ENCODE peak calls at places on chromosome X, in ten cellular contexts. One of them, this sample, is unnamed.

GRCh38 chrX:119411959-119412358 is 12.8 kb downstream of the SLC25A43 start:
- DNase-seq in progenitor cell of endocrine pancreas: no peak
- DNase-seq in activated CD8-positive, alpha-beta memory T cell treated with anti-CD3 and anti-CD28 coated beads, Interleukin-2, amount 50 U/mL, for 48 hours: no peak
- DNase-seq in NCI-H1436: no peak
- DNase-seq in NCI-H524 treated with DMSO at 0.1 percent for 48 hours: no peak
- DNase-seq in H1: no peak
- DNase-seq in astrocyte of the spinal cord: no peak
- DNase-seq in H54: no peak
- DNase-seq in NCI-H1092: no peak
- DNase-seq in stimulated activated CD4-positive, alpha-beta T cell treated with anti-CD3 and anti-CD28 coated beads, Interleukin-1b, Interleukin-23, amount 100 ng/mL, for 24 hours: no peak
- DNase-seq in this sample: no peak

GRCh38 chrX:79130857-79131256 is 13.6 kb upstream of the GPR174 start:
- DNase-seq in NCI-H1092: no peak
- DNase-seq in H54: no peak
- DNase-seq in stimulated activated CD4-positive, alpha-beta T cell treated with anti-CD3 and anti-CD28 coated beads, Interleukin-1b, Interleukin-23, amount 100 ng/mL, for 24 hours: no peak
- DNase-seq in NCI-H1436: no peak
- DNase-seq in NCI-H524 treated with DMSO at 0.1 percent for 48 hours: no peak
- DNase-seq in progenitor cell of endocrine pancreas: no peak
- DNase-seq in activated CD8-positive, alpha-beta memory T cell treated with anti-CD3 and anti-CD28 coated beads, Interleukin-2, amount 50 U/mL, for 48 hours: no peak
- DNase-seq in astrocyte of the spinal cord: no peak
- DNase-seq in H1: no peak
- DNase-seq in this sample: no peak

GRCh38 chrX:80807606-80808159 is 2.0 kb downstream of the BRWD3 start:
- DNase-seq in astrocyte of the spinal cord: no peak
- DNase-seq in H1: no peak
- DNase-seq in progenitor cell of endocrine pancreas: no peak
- DNase-seq in NCI-H1092: peak
- DNase-seq in NCI-H1436: no peak
- DNase-seq in stimulated activated CD4-positive, alpha-beta T cell treated with anti-CD3 and anti-CD28 coated beads, Interleukin-1b, Interleukin-23, amount 100 ng/mL, for 24 hours: no peak
- DNase-seq in activated CD8-positive, alpha-beta memory T cell treated with anti-CD3 and anti-CD28 coated beads, Interleukin-2, amount 50 U/mL, for 48 hours: no peak
- DNase-seq in H54: no peak
- DNase-seq in NCI-H524 treated with DMSO at 0.1 percent for 48 hours: no peak
- DNase-seq in this sample: no peak

GRCh38 chrX:34915463-34916225 is 27.0 kb upstream of the FAM47B start:
- DNase-seq in astrocyte of the spinal cord: no peak
- DNase-seq in NCI-H1436: no peak
- DNase-seq in NCI-H524 treated with DMSO at 0.1 percent for 48 hours: no peak
- DNase-seq in activated CD8-positive, alpha-beta memory T cell treated with anti-CD3 and anti-CD28 coated beads, Interleukin-2, amount 50 U/mL, for 48 hours: no peak
- DNase-seq in H54: no peak
- DNase-seq in H1: no peak
- DNase-seq in NCI-H1092: no peak
- DNase-seq in stimulated activated CD4-positive, alpha-beta T cell treated with anti-CD3 and anti-CD28 coated beads, Interleukin-1b, Interleukin-23, amount 100 ng/mL, for 24 hours: no peak
- DNase-seq in progenitor cell of endocrine pancreas: no peak
- DNase-seq in this sample: no peak

GRCh38 chrX:9420513-9420912 is 44.3 kb upstream of the TBL1X start:
- DNase-seq in NCI-H524 treated with DMSO at 0.1 percent for 48 hours: no peak
- DNase-seq in H1: no peak
- DNase-seq in NCI-H1436: no peak
- DNase-seq in H54: no peak
- DNase-seq in progenitor cell of endocrine pancreas: no peak
- DNase-seq in NCI-H1092: no peak
- DNase-seq in astrocyte of the spinal cord: no peak
- DNase-seq in stimulated activated CD4-positive, alpha-beta T cell treated with anti-CD3 and anti-CD28 coated beads, Interleukin-1b, Interleukin-23, amount 100 ng/mL, for 24 hours: no peak
- DNase-seq in activated CD8-positive, alpha-beta memory T cell treated with anti-CD3 and anti-CD28 coated beads, Interleukin-2, amount 50 U/mL, for 48 hours: no peak
- DNase-seq in this sample: peak

GRCh38 chrX:35664838-35665237 is 133.3 kb upstream of the MAGEB16 start:
- DNase-seq in NCI-H524 treated with DMSO at 0.1 percent for 48 hours: peak
- DNase-seq in astrocyte of the spinal cord: no peak
- DNase-seq in H1: no peak
- DNase-seq in progenitor cell of endocrine pancreas: no peak
- DNase-seq in activated CD8-positive, alpha-beta memory T cell treated with anti-CD3 and anti-CD28 coated beads, Interleukin-2, amount 50 U/mL, for 48 hours: no peak
- DNase-seq in NCI-H1436: no peak
- DNase-seq in H54: no peak
- DNase-seq in stimulated activated CD4-positive, alpha-beta T cell treated with anti-CD3 and anti-CD28 coated beads, Interleukin-1b, Interleukin-23, amount 100 ng/mL, for 24 hours: no peak
- DNase-seq in NCI-H1092: no peak
- DNase-seq in this sample: no peak

GRCh38 chrX:150062292-150063137 is 124.2 kb upstream of the EOLA2 start:
- DNase-seq in activated CD8-positive, alpha-beta memory T cell treated with anti-CD3 and anti-CD28 coated beads, Interleukin-2, amount 50 U/mL, for 48 hours: no peak
- DNase-seq in progenitor cell of endocrine pancreas: no peak
- DNase-seq in H1: no peak
- DNase-seq in astrocyte of the spinal cord: peak
- DNase-seq in NCI-H524 treated with DMSO at 0.1 percent for 48 hours: no peak
- DNase-seq in H54: no peak
- DNase-seq in NCI-H1436: no peak
- DNase-seq in NCI-H1092: peak
- DNase-seq in stimulated activated CD4-positive, alpha-beta T cell treated with anti-CD3 and anti-CD28 coated beads, Interleukin-1b, Interleukin-23, amount 100 ng/mL, for 24 hours: no peak
- DNase-seq in this sample: peak

GRCh38 chrX:134406230-134406794 is 53.7 kb upstream of the HPRT1 start:
- DNase-seq in NCI-H1436: no peak
- DNase-seq in stimulated activated CD4-positive, alpha-beta T cell treated with anti-CD3 and anti-CD28 coated beads, Interleukin-1b, Interleukin-23, amount 100 ng/mL, for 24 hours: no peak
- DNase-seq in H54: no peak
- DNase-seq in activated CD8-positive, alpha-beta memory T cell treated with anti-CD3 and anti-CD28 coated beads, Interleukin-2, amount 50 U/mL, for 48 hours: no peak
- DNase-seq in H1: no peak
- DNase-seq in progenitor cell of endocrine pancreas: no peak
- DNase-seq in NCI-H524 treated with DMSO at 0.1 percent for 48 hours: no peak
- DNase-seq in astrocyte of the spinal cord: no peak
- DNase-seq in NCI-H1092: no peak
- DNase-seq in this sample: no peak

GRCh38 chrX:68428431-68428830 is 4.9 kb downstream of the OPHN1 start:
- DNase-seq in NCI-H524 treated with DMSO at 0.1 percent for 48 hours: peak
- DNase-seq in H1: no peak
- DNase-seq in activated CD8-positive, alpha-beta memory T cell treated with anti-CD3 and anti-CD28 coated beads, Interleukin-2, amount 50 U/mL, for 48 hours: no peak
- DNase-seq in NCI-H1436: no peak
- DNase-seq in H54: no peak
- DNase-seq in NCI-H1092: no peak
- DNase-seq in progenitor cell of endocrine pancreas: no peak
- DNase-seq in astrocyte of the spinal cord: peak
- DNase-seq in stimulated activated CD4-positive, alpha-beta T cell treated with anti-CD3 and anti-CD28 coated beads, Interleukin-1b, Interleukin-23, amount 100 ng/mL, for 24 hours: no peak
- DNase-seq in this sample: no peak

GRCh38 chrX:48107717-48108116 is 22.7 kb upstream of the SPACA5B start:
- DNase-seq in NCI-H524 treated with DMSO at 0.1 percent for 48 hours: no peak
- DNase-seq in activated CD8-positive, alpha-beta memory T cell treated with anti-CD3 and anti-CD28 coated beads, Interleukin-2, amount 50 U/mL, for 48 hours: no peak
- DNase-seq in astrocyte of the spinal cord: no peak
- DNase-seq in progenitor cell of endocrine pancreas: no peak
- DNase-seq in H54: no peak
- DNase-seq in H1: no peak
- DNase-seq in stimulated activated CD4-positive, alpha-beta T cell treated with anti-CD3 and anti-CD28 coated beads, Interleukin-1b, Interleukin-23, amount 100 ng/mL, for 24 hours: no peak
- DNase-seq in NCI-H1436: no peak
- DNase-seq in NCI-H1092: no peak
- DNase-seq in this sample: no peak

GRCh38 chrX:78643106-78643505 is 16.0 kb downstream of the RTL3 start:
- DNase-seq in progenitor cell of endocrine pancreas: no peak
- DNase-seq in H54: no peak
- DNase-seq in activated CD8-positive, alpha-beta memory T cell treated with anti-CD3 and anti-CD28 coated beads, Interleukin-2, amount 50 U/mL, for 48 hours: no peak
- DNase-seq in astrocyte of the spinal cord: peak
- DNase-seq in H1: no peak
- DNase-seq in stimulated activated CD4-positive, alpha-beta T cell treated with anti-CD3 and anti-CD28 coated beads, Interleukin-1b, Interleukin-23, amount 100 ng/mL, for 24 hours: no peak
- DNase-seq in NCI-H1436: no peak
- DNase-seq in NCI-H1092: no peak
- DNase-seq in NCI-H524 treated with DMSO at 0.1 percent for 48 hours: no peak
- DNase-seq in this sample: no peak

GRCh38 chrX:68090266-68090665 is 343.0 kb downstream of the OPHN1 start:
- DNase-seq in NCI-H524 treated with DMSO at 0.1 percent for 48 hours: no peak
- DNase-seq in stimulated activated CD4-positive, alpha-beta T cell treated with anti-CD3 and anti-CD28 coated beads, Interleukin-1b, Interleukin-23, amount 100 ng/mL, for 24 hours: no peak
- DNase-seq in NCI-H1092: peak
- DNase-seq in progenitor cell of endocrine pancreas: no peak
- DNase-seq in astrocyte of the spinal cord: no peak
- DNase-seq in activated CD8-positive, alpha-beta memory T cell treated with anti-CD3 and anti-CD28 coated beads, Interleukin-2, amount 50 U/mL, for 48 hours: no peak
- DNase-seq in H1: no peak
- DNase-seq in H54: no peak
- DNase-seq in NCI-H1436: no peak
- DNase-seq in this sample: no peak

GRCh38 chrX:40077176-40077575 is 20.6 kb downstream of the BCOR start:
- DNase-seq in stimulated activated CD4-positive, alpha-beta T cell treated with anti-CD3 and anti-CD28 coated beads, Interleukin-1b, Interleukin-23, amount 100 ng/mL, for 24 hours: no peak
- DNase-seq in astrocyte of the spinal cord: no peak
- DNase-seq in activated CD8-positive, alpha-beta memory T cell treated with anti-CD3 and anti-CD28 coated beads, Interleukin-2, amount 50 U/mL, for 48 hours: no peak
- DNase-seq in NCI-H1436: no peak
- DNase-seq in progenitor cell of endocrine pancreas: no peak
- DNase-seq in H1: no peak
- DNase-seq in NCI-H524 treated with DMSO at 0.1 percent for 48 hours: no peak
- DNase-seq in NCI-H1092: no peak
- DNase-seq in H54: no peak
- DNase-seq in this sample: no peak

GRCh38 chrX:24350217-24350616 is 10.2 kb upstream of the SUPT20HL1 start:
- DNase-seq in H54: no peak
- DNase-seq in astrocyte of the spinal cord: no peak
- DNase-seq in activated CD8-positive, alpha-beta memory T cell treated with anti-CD3 and anti-CD28 coated beads, Interleukin-2, amount 50 U/mL, for 48 hours: no peak
- DNase-seq in stimulated activated CD4-positive, alpha-beta T cell treated with anti-CD3 and anti-CD28 coated beads, Interleukin-1b, Interleukin-23, amount 100 ng/mL, for 24 hours: no peak
- DNase-seq in H1: no peak
- DNase-seq in NCI-H1436: no peak
- DNase-seq in progenitor cell of endocrine pancreas: no peak
- DNase-seq in NCI-H524 treated with DMSO at 0.1 percent for 48 hours: no peak
- DNase-seq in NCI-H1092: no peak
- DNase-seq in this sample: no peak

GRCh38 chrX:39843318-39843717 is 254.4 kb downstream of the BCOR start:
- DNase-seq in astrocyte of the spinal cord: no peak
- DNase-seq in H1: no peak
- DNase-seq in NCI-H1092: no peak
- DNase-seq in H54: no peak
- DNase-seq in progenitor cell of endocrine pancreas: no peak
- DNase-seq in NCI-H1436: no peak
- DNase-seq in stimulated activated CD4-positive, alpha-beta T cell treated with anti-CD3 and anti-CD28 coated beads, Interleukin-1b, Interleukin-23, amount 100 ng/mL, for 24 hours: no peak
- DNase-seq in activated CD8-positive, alpha-beta memory T cell treated with anti-CD3 and anti-CD28 coated beads, Interleukin-2, amount 50 U/mL, for 48 hours: no peak
- DNase-seq in NCI-H524 treated with DMSO at 0.1 percent for 48 hours: peak
- DNase-seq in this sample: no peak

GRCh38 chrX:1419545-1420355 is 27.8 kb upstream of the SLC25A6 start:
- DNase-seq in NCI-H1092: no peak
- DNase-seq in H54: no peak
- DNase-seq in H1: no peak
- DNase-seq in progenitor cell of endocrine pancreas: no peak
- DNase-seq in activated CD8-positive, alpha-beta memory T cell treated with anti-CD3 and anti-CD28 coated beads, Interleukin-2, amount 50 U/mL, for 48 hours: no peak
- DNase-seq in NCI-H524 treated with DMSO at 0.1 percent for 48 hours: no peak
- DNase-seq in NCI-H1436: no peak
- DNase-seq in astrocyte of the spinal cord: no peak
- DNase-seq in stimulated activated CD4-positive, alpha-beta T cell treated with anti-CD3 and anti-CD28 coated beads, Interleukin-1b, Interleukin-23, amount 100 ng/mL, for 24 hours: no peak
- DNase-seq in this sample: no peak

GRCh38 chrX:64093761-64094160 is 111.7 kb downstream of the AMER1 start:
- DNase-seq in NCI-H524 treated with DMSO at 0.1 percent for 48 hours: no peak
- DNase-seq in stimulated activated CD4-positive, alpha-beta T cell treated with anti-CD3 and anti-CD28 coated beads, Interleukin-1b, Interleukin-23, amount 100 ng/mL, for 24 hours: no peak
- DNase-seq in H1: no peak
- DNase-seq in H54: no peak
- DNase-seq in NCI-H1436: no peak
- DNase-seq in astrocyte of the spinal cord: no peak
- DNase-seq in progenitor cell of endocrine pancreas: no peak
- DNase-seq in NCI-H1092: no peak
- DNase-seq in activated CD8-positive, alpha-beta memory T cell treated with anti-CD3 and anti-CD28 coated beads, Interleukin-2, amount 50 U/mL, for 48 hours: no peak
- DNase-seq in this sample: no peak

GRCh38 chrX:16822723-16823122 is 36.5 kb downstream of the TXLNG start:
- DNase-seq in NCI-H1436: no peak
- DNase-seq in progenitor cell of endocrine pancreas: no peak
- DNase-seq in NCI-H524 treated with DMSO at 0.1 percent for 48 hours: no peak
- DNase-seq in H54: no peak
- DNase-seq in stimulated activated CD4-positive, alpha-beta T cell treated with anti-CD3 and anti-CD28 coated beads, Interleukin-1b, Interleukin-23, amount 100 ng/mL, for 24 hours: no peak
- DNase-seq in H1: no peak
- DNase-seq in NCI-H1092: no peak
- DNase-seq in activated CD8-positive, alpha-beta memory T cell treated with anti-CD3 and anti-CD28 coated beads, Interleukin-2, amount 50 U/mL, for 48 hours: no peak
- DNase-seq in astrocyte of the spinal cord: peak
- DNase-seq in this sample: no peak

GRCh38 chrX:111460612-111461011 is 48.6 kb upstream of the DCX start:
- DNase-seq in progenitor cell of endocrine pancreas: no peak
- DNase-seq in stimulated activated CD4-positive, alpha-beta T cell treated with anti-CD3 and anti-CD28 coated beads, Interleukin-1b, Interleukin-23, amount 100 ng/mL, for 24 hours: no peak
- DNase-seq in NCI-H1092: no peak
- DNase-seq in NCI-H524 treated with DMSO at 0.1 percent for 48 hours: no peak
- DNase-seq in NCI-H1436: no peak
- DNase-seq in H1: no peak
- DNase-seq in H54: no peak
- DNase-seq in activated CD8-positive, alpha-beta memory T cell treated with anti-CD3 and anti-CD28 coated beads, Interleukin-2, amount 50 U/mL, for 48 hours: no peak
- DNase-seq in astrocyte of the spinal cord: no peak
- DNase-seq in this sample: no peak

GRCh38 chrX:107666931-107667330 is 38.6 kb downstream of the PRPS1 start:
- DNase-seq in astrocyte of the spinal cord: no peak
- DNase-seq in NCI-H1436: no peak
- DNase-seq in activated CD8-positive, alpha-beta memory T cell treated with anti-CD3 and anti-CD28 coated beads, Interleukin-2, amount 50 U/mL, for 48 hours: no peak
- DNase-seq in NCI-H524 treated with DMSO at 0.1 percent for 48 hours: no peak
- DNase-seq in progenitor cell of endocrine pancreas: no peak
- DNase-seq in stimulated activated CD4-positive, alpha-beta T cell treated with anti-CD3 and anti-CD28 coated beads, Interleukin-1b, Interleukin-23, amount 100 ng/mL, for 24 hours: no peak
- DNase-seq in H54: no peak
- DNase-seq in H1: no peak
- DNase-seq in NCI-H1092: no peak
- DNase-seq in this sample: no peak

GRCh38 chrX:96407501-96407900 is 277.1 kb upstream of the DIAPH2 start:
- DNase-seq in NCI-H1436: no peak
- DNase-seq in activated CD8-positive, alpha-beta memory T cell treated with anti-CD3 and anti-CD28 coated beads, Interleukin-2, amount 50 U/mL, for 48 hours: no peak
- DNase-seq in stimulated activated CD4-positive, alpha-beta T cell treated with anti-CD3 and anti-CD28 coated beads, Interleukin-1b, Interleukin-23, amount 100 ng/mL, for 24 hours: no peak
- DNase-seq in astrocyte of the spinal cord: peak
- DNase-seq in NCI-H1092: no peak
- DNase-seq in progenitor cell of endocrine pancreas: no peak
- DNase-seq in H1: no peak
- DNase-seq in NCI-H524 treated with DMSO at 0.1 percent for 48 hours: no peak
- DNase-seq in H54: peak
- DNase-seq in this sample: peak

GRCh38 chrX:15202458-15203177 is 67.3 kb downstream of the ASB9 start:
- DNase-seq in H54: no peak
- DNase-seq in progenitor cell of endocrine pancreas: no peak
- DNase-seq in NCI-H1436: no peak
- DNase-seq in stimulated activated CD4-positive, alpha-beta T cell treated with anti-CD3 and anti-CD28 coated beads, Interleukin-1b, Interleukin-23, amount 100 ng/mL, for 24 hours: no peak
- DNase-seq in astrocyte of the spinal cord: peak
- DNase-seq in NCI-H524 treated with DMSO at 0.1 percent for 48 hours: no peak
- DNase-seq in activated CD8-positive, alpha-beta memory T cell treated with anti-CD3 and anti-CD28 coated beads, Interleukin-2, amount 50 U/mL, for 48 hours: no peak
- DNase-seq in H1: no peak
- DNase-seq in NCI-H1092: no peak
- DNase-seq in this sample: no peak

GRCh38 chrX:1596676-1597344 is 5.4 kb downstream of the AKAP17A start:
- DNase-seq in H54: no peak
- DNase-seq in stimulated activated CD4-positive, alpha-beta T cell treated with anti-CD3 and anti-CD28 coated beads, Interleukin-1b, Interleukin-23, amount 100 ng/mL, for 24 hours: no peak
- DNase-seq in activated CD8-positive, alpha-beta memory T cell treated with anti-CD3 and anti-CD28 coated beads, Interleukin-2, amount 50 U/mL, for 48 hours: peak
- DNase-seq in NCI-H524 treated with DMSO at 0.1 percent for 48 hours: no peak
- DNase-seq in astrocyte of the spinal cord: no peak
- DNase-seq in H1: peak
- DNase-seq in NCI-H1092: no peak
- DNase-seq in NCI-H1436: no peak
- DNase-seq in progenitor cell of endocrine pancreas: no peak
- DNase-seq in this sample: no peak

GRCh38 chrX:18617351-18617750 is 54.6 kb downstream of the RS1 start:
- DNase-seq in H1: no peak
- DNase-seq in astrocyte of the spinal cord: peak
- DNase-seq in NCI-H1092: no peak
- DNase-seq in activated CD8-positive, alpha-beta memory T cell treated with anti-CD3 and anti-CD28 coated beads, Interleukin-2, amount 50 U/mL, for 48 hours: no peak
- DNase-seq in NCI-H1436: no peak
- DNase-seq in NCI-H524 treated with DMSO at 0.1 percent for 48 hours: peak
- DNase-seq in H54: peak
- DNase-seq in progenitor cell of endocrine pancreas: no peak
- DNase-seq in stimulated activated CD4-positive, alpha-beta T cell treated with anti-CD3 and anti-CD28 coated beads, Interleukin-1b, Interleukin-23, amount 100 ng/mL, for 24 hours: no peak
- DNase-seq in this sample: no peak

GRCh38 chrX:104318330-104319009 is 63.7 kb upstream of the ESX1 start:
- DNase-seq in astrocyte of the spinal cord: peak
- DNase-seq in H1: no peak
- DNase-seq in progenitor cell of endocrine pancreas: no peak
- DNase-seq in stimulated activated CD4-positive, alpha-beta T cell treated with anti-CD3 and anti-CD28 coated beads, Interleukin-1b, Interleukin-23, amount 100 ng/mL, for 24 hours: no peak
- DNase-seq in NCI-H524 treated with DMSO at 0.1 percent for 48 hours: no peak
- DNase-seq in NCI-H1092: no peak
- DNase-seq in H54: no peak
- DNase-seq in activated CD8-positive, alpha-beta memory T cell treated with anti-CD3 and anti-CD28 coated beads, Interleukin-2, amount 50 U/mL, for 48 hours: no peak
- DNase-seq in NCI-H1436: no peak
- DNase-seq in this sample: no peak

GRCh38 chrX:136880003-136880451 is 498 bp downstream of the RBMX start:
- DNase-seq in activated CD8-positive, alpha-beta memory T cell treated with anti-CD3 and anti-CD28 coated beads, Interleukin-2, amount 50 U/mL, for 48 hours: peak
- DNase-seq in H1: peak
- DNase-seq in NCI-H1092: peak
- DNase-seq in astrocyte of the spinal cord: no peak
- DNase-seq in stimulated activated CD4-positive, alpha-beta T cell treated with anti-CD3 and anti-CD28 coated beads, Interleukin-1b, Interleukin-23, amount 100 ng/mL, for 24 hours: no peak
- DNase-seq in NCI-H1436: peak
- DNase-seq in H54: no peak
- DNase-seq in progenitor cell of endocrine pancreas: no peak
- DNase-seq in NCI-H524 treated with DMSO at 0.1 percent for 48 hours: no peak
- DNase-seq in this sample: peak

GRCh38 chrX:13685126-13685763 is 3.7 kb upstream of the RAB9A start:
- DNase-seq in H1: no peak
- DNase-seq in NCI-H524 treated with DMSO at 0.1 percent for 48 hours: no peak
- DNase-seq in NCI-H1092: no peak
- DNase-seq in NCI-H1436: no peak
- DNase-seq in H54: no peak
- DNase-seq in astrocyte of the spinal cord: no peak
- DNase-seq in stimulated activated CD4-positive, alpha-beta T cell treated with anti-CD3 and anti-CD28 coated beads, Interleukin-1b, Interleukin-23, amount 100 ng/mL, for 24 hours: no peak
- DNase-seq in activated CD8-positive, alpha-beta memory T cell treated with anti-CD3 and anti-CD28 coated beads, Interleukin-2, amount 50 U/mL, for 48 hours: no peak
- DNase-seq in progenitor cell of endocrine pancreas: no peak
- DNase-seq in this sample: no peak

GRCh38 chrX:55524487-55524886 is 34.8 kb upstream of the USP51 start:
- DNase-seq in H54: no peak
- DNase-seq in activated CD8-positive, alpha-beta memory T cell treated with anti-CD3 and anti-CD28 coated beads, Interleukin-2, amount 50 U/mL, for 48 hours: no peak
- DNase-seq in astrocyte of the spinal cord: no peak
- DNase-seq in progenitor cell of endocrine pancreas: no peak
- DNase-seq in NCI-H1092: no peak
- DNase-seq in stimulated activated CD4-positive, alpha-beta T cell treated with anti-CD3 and anti-CD28 coated beads, Interleukin-1b, Interleukin-23, amount 100 ng/mL, for 24 hours: no peak
- DNase-seq in H1: no peak
- DNase-seq in NCI-H524 treated with DMSO at 0.1 percent for 48 hours: no peak
- DNase-seq in NCI-H1436: no peak
- DNase-seq in this sample: no peak